ENCODE peak calls at places on chromosomes 16 and 17, in eight cellular contexts. K is aorta, L is colonic mucosa, O is IMR-90, S is left lung, Y is SK-N-SH, X is pancreas, I is fibroblast of lung. C is an unnamed sample.

GRCh38 chr17:79800325-79801155 is 3.7 kb upstream of the CBX8 start:
- DNase-seq in K (no peak), L (peak; percentile 74), O (peak; percentile 39), S (no peak), Y (peak; percentile 45), X (no peak), I (peak; percentile 54), C (no peak)

GRCh38 chr17:81128774-81129173 is 36.5 kb upstream of the PVALEF start:
- DNase-seq in K (no peak), L (no peak), O (no peak), S (no peak), Y (no peak), X (no peak), I (no peak), C (no peak)

GRCh38 chr16:55832425-55832787 is 490 bp downstream of the CES1 start:
- DNase-seq in K (no peak), L (no peak), O (no peak), S (no peak), Y (no peak), X (no peak), I (no peak), C (no peak)

GRCh38 chr16:83615981-83616380 is 191.8 kb upstream of the HSBP1 start:
- DNase-seq in K (no peak), L (no peak), O (no peak), S (no peak), Y (no peak), X (no peak), I (peak; percentile 8), C (no peak)

GRCh38 chr16:6081320-6081976 is 983.9 kb upstream of the EEF2KMT start:
- DNase-seq in K (no peak), L (peak; percentile 56), O (no peak), S (no peak), Y (peak; percentile 57), X (peak; percentile 9), I (peak; percentile 9), C (no peak)

GRCh38 chr16:85329059-85329812 is 217.0 kb upstream of the CIBAR2 start:
- DNase-seq in K (no peak), L (peak; percentile 73), O (peak; percentile 41), S (no peak), Y (peak; percentile 73), X (no peak), I (peak; percentile 70), C (no peak)

GRCh38 chr17:78862073-78863023 is 21.7 kb upstream of the USP36 start:
- DNase-seq in K (peak; percentile 96), L (peak; percentile 76), O (peak; percentile 98), S (peak; percentile 87), Y (no peak), X (peak; percentile 94), I (peak; percentile 97), C (peak; percentile 73)

GRCh38 chr17:7834891-7835817 is 1.1 kb downstream of the KDM6B start:
- DNase-seq in K (peak; percentile 99), L (peak; percentile 98), O (peak; percentile 99), S (peak; percentile 96), Y (peak; percentile 92), X (peak; percentile 99), I (peak; percentile 98), C (peak; percentile 97)

GRCh38 chr16:1332618-1333148 is 762 bp upstream of the BAIAP3 start:
- DNase-seq in K (no peak), L (no peak), O (no peak), S (no peak), Y (no peak), X (no peak), I (no peak), C (no peak)

DNA sequence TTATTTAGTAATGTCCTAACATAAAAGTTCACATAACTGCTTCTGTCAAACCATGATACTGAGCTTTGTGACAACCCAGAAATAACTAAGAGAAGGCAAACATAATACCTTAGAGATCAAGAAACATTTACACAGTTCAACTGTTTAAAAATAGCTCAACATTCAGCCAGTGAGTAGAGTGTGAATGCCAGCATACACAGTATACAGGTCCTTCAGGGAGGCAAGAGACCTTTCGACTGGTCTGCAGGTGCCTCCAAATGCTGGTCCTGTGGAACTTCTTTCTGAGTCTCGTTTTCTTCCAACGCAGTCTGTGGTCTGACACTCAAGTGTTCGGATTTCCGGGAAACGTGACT is 10.3 kb downstream of the MRPS23 start:
- DNase-seq in K (no peak), L (no peak), O (no peak), S (no peak), Y (no peak), X (no peak), I (no peak), C (no peak)
- H3K4me3 ChIP-seq in K (no peak overlapping the region), L (no peak overlapping the region), O (no peak overlapping the region), S (no peak overlapping the region), Y (no peak overlapping the region), X (no peak overlapping the region), I (no peak overlapping the region), C (no peak overlapping the region)

GRCh38 chr16:86966781-86967180 is 350.4 kb downstream of the C16orf95 start:
- DNase-seq in K (peak; percentile 59), L (no peak), O (no peak), S (no peak), Y (no peak), X (no peak), I (no peak), C (no peak)
- H3K9me3 ChIP-seq in K (no peaks in the 10 kb centered on the region), L (no peaks in the 10 kb centered on the region), O (peaks cover 3% of the 10 kb centered on the region), S (no peaks in the 10 kb centered on the region), Y (no peaks in the 10 kb centered on the region), X (no peaks in the 10 kb centered on the region), I (no peaks in the 10 kb centered on the region), C (no peaks in the 10 kb centered on the region)

GRCh38 chr17:31548709-31549108 is 157.2 kb downstream of the RAB11FIP4 start:
- DNase-seq in K (no peak), L (no peak), O (no peak), S (no peak), Y (peak; percentile 65), X (no peak), I (no peak), C (no peak)
- H3K27ac ChIP-seq in K (no peak overlapping the region), L (peak overlapping the region; percentile 61), O (peak overlapping the region; percentile 84), S (peak overlapping the region; percentile 96), Y (peak overlapping the region; percentile 92), X (peak overlapping the region; percentile 91), I (no peak overlapping the region), C (peak overlapping the region; percentile 93)

DNA sequence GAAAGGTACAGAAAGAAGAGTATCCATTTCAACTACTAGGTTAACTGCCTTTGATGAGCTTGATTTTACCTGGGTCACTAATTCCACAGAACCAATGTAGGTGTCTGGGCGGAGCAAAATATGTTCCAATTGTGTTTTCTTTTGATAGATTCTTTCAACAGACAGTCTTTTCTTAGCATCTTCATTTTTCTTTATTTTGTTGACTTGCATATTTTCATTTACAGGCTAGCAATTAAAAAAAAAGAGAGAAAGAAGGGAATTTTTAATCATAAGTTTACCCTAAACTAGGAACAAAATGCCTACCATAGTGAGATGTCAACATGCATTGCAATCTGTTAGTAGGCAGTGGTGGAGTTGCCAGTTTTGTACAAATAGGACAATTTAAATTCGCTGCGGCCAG is 1.0 kb downstream of the TOP2A start:
- DNase-seq in K (no peak), L (no peak), O (no peak), S (no peak), Y (no peak), X (no peak), I (no peak), C (no peak)
- H3K4me3 ChIP-seq in K (no peak overlapping the region), L (peak overlapping the region; percentile 66), O (peak overlapping the region; percentile 65), S (peak overlapping the region; percentile 73), Y (peak overlapping the region; percentile 80), X (no peak overlapping the region), I (peak overlapping the region; percentile 84), C (no peak overlapping the region)

GRCh38 chr17:3918372-3919122 is 2.3 kb upstream of the P2RX1 start:
- DNase-seq in K (no peak), L (no peak), O (no peak), S (no peak), Y (peak; percentile 58), X (no peak), I (no peak), C (no peak)
- H3K9me3 ChIP-seq in K (no peaks in the 10 kb centered on the region), L (no peaks in the 10 kb centered on the region), O (no peaks in the 10 kb centered on the region), S (no peaks in the 10 kb centered on the region), Y (no peaks in the 10 kb centered on the region), X (no peaks in the 10 kb centered on the region), I (no peaks in the 10 kb centered on the region), C (no peaks in the 10 kb centered on the region)

GRCh38 chr16:69647020-69647419 is 79.3 kb downstream of the NQO1 start:
- DNase-seq in K (no peak), L (no peak), O (no peak), S (no peak), Y (no peak), X (no peak), I (no peak), C (no peak)

DNA sequence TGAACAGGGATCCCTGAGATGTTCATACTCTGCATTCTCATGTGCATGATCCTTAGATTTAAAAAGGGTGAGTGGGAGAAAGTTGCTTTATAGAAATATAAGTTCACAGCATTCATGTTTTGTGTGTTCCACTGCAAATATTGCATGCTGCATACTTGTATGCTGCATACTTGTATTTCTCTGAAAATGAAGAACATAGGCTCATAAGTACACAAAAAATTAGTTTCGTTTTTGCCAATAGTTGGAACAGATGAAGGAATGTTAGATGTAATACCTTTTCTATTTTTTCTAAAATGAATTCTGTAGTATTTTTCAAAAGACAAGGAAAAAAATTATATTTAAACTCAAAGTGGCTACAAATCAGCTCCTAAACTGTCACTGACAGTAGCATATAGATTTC is 79.0 kb downstream of the NFAT5 start:
- DNase-seq in K (no peak), L (no peak), O (no peak), S (no peak), Y (no peak), X (no peak), I (no peak), C (no peak)
- H3K27ac ChIP-seq in K (no peak overlapping the region), L (no peak overlapping the region), O (no peak overlapping the region), S (no peak overlapping the region), Y (no peak overlapping the region), X (no peak overlapping the region), I (no peak overlapping the region), C (no peak overlapping the region)